ENCODE peak calls at places on chromosomes 4 and X, in four cellular contexts. A, P, M and Y are unnamed samples.

GRCh38 chr4:138576684-138577083 is 334.5 kb upstream of the SLC7A11 start:
- DNase-seq in P (no peak), M (no peak), A (no peak), Y (no peak)

GRCh38 chr4:161929966-161930365 is 233.8 kb downstream of the FSTL5 start:
- DNase-seq in A (no peak), M (no peak), P (no peak), Y (no peak)

GRCh38 chrX:17546356-17546755 is 171.4 kb downstream of the NHS start:
- DNase-seq in A (no peak), P (no peak), M (no peak), Y (no peak)

GRCh38 chr4:82652062-82652461 is 90.3 kb upstream of the TMEM150C start:
- DNase-seq in P (no peak), M (no peak), A (no peak), Y (no peak)

GRCh38 chr4:86891785-86892638 is at the start of gene C4orf36:
- DNase-seq in A (peak; percentile 88), M (peak; percentile 72), P (peak; percentile 68), Y (peak; percentile 69)

GRCh38 chrX:28347526-28347925 is 239.7 kb upstream of the IL1RAPL1 start:
- DNase-seq in M (no peak), P (no peak), A (no peak), Y (no peak)

GRCh38 chr4:163764569-163764968 is 270.1 kb downstream of the TMA16 start:
- DNase-seq in P (no peak), A (no peak), M (no peak), Y (no peak)

GRCh38 chr4:138248058-138248457 is 5.9 kb upstream of the SLC7A11 start:
- DNase-seq in P (no peak), A (no peak), M (no peak), Y (no peak)

GRCh38 chrX:18036394-18036793 is 175.3 kb upstream of the RAI2 start:
- DNase-seq in M (no peak), P (no peak), A (no peak), Y (no peak)

GRCh38 chr4:78691971-78692814 is 84.0 kb upstream of the BMP2K start:
- DNase-seq in P (no peak), A (no peak), M (peak; percentile 67), Y (no peak)

GRCh38 chr4:152862608-152863007 is 73.5 kb upstream of the FHDC1 start:
- DNase-seq in P (no peak), M (no peak), A (no peak), Y (no peak)

GRCh38 chrX:101040197-101040596 is 11.7 kb downstream of the TRMT2B start:
- DNase-seq in A (no peak), M (no peak), P (no peak), Y (no peak)

GRCh38 chr4:7307391-7308099 is 115.2 kb downstream of the SORCS2 start:
- DNase-seq in A (no peak), P (no peak), M (no peak), Y (no peak)

GRCh38 chr4:176065365-176066249 is at the start of gene WDR17:
- DNase-seq in A (peak; percentile 93), P (peak; percentile 94), M (peak; percentile 97), Y (peak; percentile 96)

GRCh38 chr4:24659241-24659961 is 75.0 kb upstream of the DHX15 start:
- DNase-seq in M (no peak), P (peak; percentile 76), A (no peak), Y (no peak)

GRCh38 chrX:12949927-12950656 is 24.8 kb upstream of the TMSB4X start:
- DNase-seq in A (peak; percentile 82), P (peak; percentile 60), M (no peak), Y (peak; percentile 92)

GRCh38 chr4:126682250-126682649 is 950.5 kb upstream of the INTU start:
- DNase-seq in P (no peak), A (no peak), M (no peak), Y (no peak)

GRCh38 chrX:103817502-103817901 is 14.6 kb downstream of the RAB9B start:
- DNase-seq in A (no peak), P (peak; percentile 64), M (peak; percentile 25), Y (no peak)

GRCh38 chrX:150299579-150299978 is 63.5 kb upstream of the MAMLD1 start:
- DNase-seq in M (no peak), P (no peak), A (no peak), Y (no peak)

GRCh38 chr4:181008164-181008563 is 1235.0 kb upstream of the TENM3 start:
- DNase-seq in A (no peak), M (no peak), P (no peak), Y (no peak)

GRCh38 chr4:118799235-118799932 is 36.5 kb downstream of the SEC24D start:
- DNase-seq in A (no peak), M (no peak), P (peak; percentile 41), Y (no peak)

GRCh38 chr4:182354867-182355266 is 111.7 kb downstream of the TENM3 start:
- DNase-seq in A (no peak), P (no peak), M (peak; percentile 21), Y (no peak)

GRCh38 chrX:43733699-43734098 is 77.6 kb downstream of the MAOA start:
- DNase-seq in M (no peak), A (no peak), P (no peak), Y (no peak)

GRCh38 chr4:133156556-133156955 is 7.5 kb downstream of the PCDH10 start:
- DNase-seq in P (no peak), A (no peak), M (no peak), Y (no peak)

GRCh38 chrX:19624754-19625153 is 109.4 kb upstream of the MAP3K15 start:
- DNase-seq in A (no peak), M (no peak), P (no peak), Y (no peak)

GRCh38 chr4:184384056-184384809 is 90.1 kb downstream of the IRF2 start:
- DNase-seq in M (no peak), P (no peak), A (no peak), Y (no peak)